ENCODE peak calls at places on chromosome 19, in nine cellular contexts. One of them, this sample, is unnamed.

GRCh38 chr19:2337329-2337707 is 8.8 kb downstream of the SPPL2B start:
- DNase-seq in heart right ventricle: no peak
- DNase-seq in K562: no peak
- DNase-seq in HT1080: no peak
- DNase-seq in activated B cell treated with CpG ODN at 0.5 μM for 24 hours: no peak
- DNase-seq in left ventricle myocardium superior: peak
- DNase-seq in activated CD4-positive, alpha-beta T cell treated with anti-CD3 and anti-CD28 coated beads, Interleukin-2, amount 50 U/mL, for 1 hour: no peak
- DNase-seq in fibroblast of the conjunctiva: peak
- DNase-seq in AG08395: no peak
- DNase-seq in this sample: peak

GRCh38 chr19:2424686-2425621 is 2.4 kb downstream of the TIMM13 start:
- DNase-seq in K562: peak
- DNase-seq in left ventricle myocardium superior: peak
- DNase-seq in heart right ventricle: no peak
- DNase-seq in activated CD4-positive, alpha-beta T cell treated with anti-CD3 and anti-CD28 coated beads, Interleukin-2, amount 50 U/mL, for 1 hour: no peak
- DNase-seq in fibroblast of the conjunctiva: peak
- DNase-seq in AG08395: peak
- DNase-seq in HT1080: no peak
- DNase-seq in activated B cell treated with CpG ODN at 0.5 μM for 24 hours: no peak
- DNase-seq in this sample: peak

GRCh38 chr19:15249912-15250634 is 17.8 kb upstream of the EPHX3 start:
- DNase-seq in activated CD4-positive, alpha-beta T cell treated with anti-CD3 and anti-CD28 coated beads, Interleukin-2, amount 50 U/mL, for 1 hour: no peak
- DNase-seq in activated B cell treated with CpG ODN at 0.5 μM for 24 hours: no peak
- DNase-seq in AG08395: peak
- DNase-seq in K562: no peak
- DNase-seq in left ventricle myocardium superior: peak
- DNase-seq in fibroblast of the conjunctiva: no peak
- DNase-seq in HT1080: peak
- DNase-seq in heart right ventricle: peak
- DNase-seq in this sample: peak

GRCh38 chr19:17103177-17103576 is 27.6 kb downstream of the MYO9B start:
- DNase-seq in activated CD4-positive, alpha-beta T cell treated with anti-CD3 and anti-CD28 coated beads, Interleukin-2, amount 50 U/mL, for 1 hour: no peak
- DNase-seq in left ventricle myocardium superior: no peak
- DNase-seq in activated B cell treated with CpG ODN at 0.5 μM for 24 hours: no peak
- DNase-seq in AG08395: no peak
- DNase-seq in fibroblast of the conjunctiva: no peak
- DNase-seq in HT1080: peak
- DNase-seq in K562: peak
- DNase-seq in heart right ventricle: no peak
- DNase-seq in this sample: no peak

GRCh38 chr19:49677232-49677881 is at the start of gene PRMT1:
- DNase-seq in AG08395: no peak
- DNase-seq in heart right ventricle: no peak
- DNase-seq in activated B cell treated with CpG ODN at 0.5 μM for 24 hours: peak
- DNase-seq in fibroblast of the conjunctiva: no peak
- DNase-seq in left ventricle myocardium superior: peak
- DNase-seq in activated CD4-positive, alpha-beta T cell treated with anti-CD3 and anti-CD28 coated beads, Interleukin-2, amount 50 U/mL, for 1 hour: no peak
- DNase-seq in HT1080: no peak
- DNase-seq in K562: peak
- DNase-seq in this sample: no peak

GRCh38 chr19:35643255-35644205 is 2.0 kb downstream of the ETV2 start:
- DNase-seq in HT1080: peak
- DNase-seq in K562: peak
- DNase-seq in left ventricle myocardium superior: peak
- DNase-seq in activated CD4-positive, alpha-beta T cell treated with anti-CD3 and anti-CD28 coated beads, Interleukin-2, amount 50 U/mL, for 1 hour: peak
- DNase-seq in AG08395: peak
- DNase-seq in heart right ventricle: peak
- DNase-seq in fibroblast of the conjunctiva: peak
- DNase-seq in activated B cell treated with CpG ODN at 0.5 μM for 24 hours: peak
- DNase-seq in this sample: peak

GRCh38 chr19:41351339-41352245 is 2.1 kb downstream of the TGFB1 start:
- DNase-seq in heart right ventricle: peak
- DNase-seq in activated B cell treated with CpG ODN at 0.5 μM for 24 hours: peak
- DNase-seq in activated CD4-positive, alpha-beta T cell treated with anti-CD3 and anti-CD28 coated beads, Interleukin-2, amount 50 U/mL, for 1 hour: peak
- DNase-seq in AG08395: peak
- DNase-seq in HT1080: peak
- DNase-seq in left ventricle myocardium superior: peak
- DNase-seq in K562: peak
- DNase-seq in fibroblast of the conjunctiva: no peak
- DNase-seq in this sample: no peak

GRCh38 chr19:50387176-50387867 is 3.2 kb downstream of the POLD1 start:
- DNase-seq in fibroblast of the conjunctiva: no peak
- DNase-seq in heart right ventricle: no peak
- DNase-seq in AG08395: no peak
- DNase-seq in K562: no peak
- DNase-seq in left ventricle myocardium superior: no peak
- DNase-seq in HT1080: no peak
- DNase-seq in activated CD4-positive, alpha-beta T cell treated with anti-CD3 and anti-CD28 coated beads, Interleukin-2, amount 50 U/mL, for 1 hour: no peak
- DNase-seq in activated B cell treated with CpG ODN at 0.5 μM for 24 hours: no peak
- DNase-seq in this sample: no peak

GRCh38 chr19:45400192-45400591 is 4.7 kb downstream of the PPP1R13L start:
- DNase-seq in K562: no peak
- DNase-seq in activated B cell treated with CpG ODN at 0.5 μM for 24 hours: no peak
- DNase-seq in heart right ventricle: no peak
- DNase-seq in left ventricle myocardium superior: no peak
- DNase-seq in AG08395: no peak
- DNase-seq in activated CD4-positive, alpha-beta T cell treated with anti-CD3 and anti-CD28 coated beads, Interleukin-2, amount 50 U/mL, for 1 hour: no peak
- DNase-seq in fibroblast of the conjunctiva: no peak
- DNase-seq in HT1080: no peak
- DNase-seq in this sample: no peak

GRCh38 chr19:15280915-15281683 is 48.9 kb upstream of the EPHX3 start:
- DNase-seq in fibroblast of the conjunctiva: peak
- DNase-seq in HT1080: peak
- DNase-seq in K562: peak
- DNase-seq in heart right ventricle: peak
- DNase-seq in left ventricle myocardium superior: peak
- DNase-seq in activated CD4-positive, alpha-beta T cell treated with anti-CD3 and anti-CD28 coated beads, Interleukin-2, amount 50 U/mL, for 1 hour: no peak
- DNase-seq in AG08395: peak
- DNase-seq in activated B cell treated with CpG ODN at 0.5 μM for 24 hours: no peak
- DNase-seq in this sample: peak

This sample was measured in skeletal muscle cell.